ENCODE peak calls at places on chromosomes 11 and 22, in six cellular contexts. Y, I, H, B, V and K are unnamed samples. For H3K4me1, the result is how much of the 10 kb centered on the place peaks cover.

GRCh38 chr22:23357028-23357427 is 176.7 kb downstream of the BCR start:
- DNase-seq in I (no peak), V (no peak), Y (no peak), B (peak), H (no peak), K (no peak)

GRCh38 chr11:95346207-95346718 is 115.3 kb upstream of the SESN3 start:
- DNase-seq in H (no peak), Y (no peak), I (no peak), B (no peak), V (no peak), K (no peak)

GRCh38 chr22:42294034-42294985 is 23.9 kb upstream of the TCF20 start:
- DNase-seq in B (peak), V (no peak), Y (peak), H (peak), I (peak), K (no peak)

GRCh38 chr11:118918686-118919280 is 6.9 kb downstream of the BCL9L start:
- DNase-seq in V (no peak), I (peak), B (peak), H (no peak), Y (peak), K (no peak)

GRCh38 chr22:23182289-23183106 is 2.2 kb downstream of the BCR start:
- DNase-seq in Y (peak), H (peak), V (peak), B (no peak), I (no peak), K (no peak)

GRCh38 chr22:30575859-30576258 is 1.4 kb upstream of the GAL3ST1 start:
- DNase-seq in Y (no peak), B (peak), V (no peak), H (no peak), I (no peak), K (no peak)

GRCh38 chr11:35077709-35078695 is 61.0 kb upstream of the CD44 start:
- DNase-seq in Y (peak), B (no peak), H (no peak), V (peak), I (no peak), K (no peak)

GRCh38 chr22:39306456-39307361 is 12.7 kb downstream of the RPL3 start:
- DNase-seq in Y (no peak), B (no peak), I (no peak), H (peak), V (peak), K (no peak)

GRCh38 chr11:47784785-47785381 is 17.7 kb upstream of the FNBP4 start:
- DNase-seq in H (no peak), B (no peak), Y (no peak), I (no peak), V (no peak), K (no peak)

GRCh38 chr11:47152953-47153950 is 23.4 kb downstream of the ARFGAP2 start:
- DNase-seq in I (peak), Y (peak), V (peak), H (peak), B (peak), K (peak)

GRCh38 chr22:47798229-47798628 is 1035.8 kb downstream of the TBC1D22A start:
- DNase-seq in V (no peak), H (no peak), Y (no peak), B (no peak), I (no peak), K (no peak)

GRCh38 chr22:47283616-47284270 is 521.3 kb downstream of the TBC1D22A start:
- DNase-seq in H (no peak), I (no peak), V (no peak), B (peak), Y (no peak), K (no peak)

GRCh38 chr11:108713076-108713790 is 48.4 kb downstream of the DDX10 start:
- DNase-seq in I (no peak), H (no peak), V (no peak), B (no peak), Y (peak), K (no peak)

GRCh38 chr11:73367482-73368024 is 8.6 kb upstream of the RELT start:
- DNase-seq in I (no peak), Y (no peak), H (no peak), V (no peak), B (no peak), K (no peak)

GRCh38 chr11:58592760-58593472 is 14.1 kb downstream of the ZFP91 start:
- DNase-seq in H (no peak), V (no peak), Y (no peak), I (no peak), B (no peak), K (no peak)

GRCh38 chr22:22884010-22884887 is 3.4 kb upstream of the IGLL5 start:
- DNase-seq in V (peak), B (no peak), Y (peak), H (peak), I (peak), K (peak)

GRCh38 chr11:8231979-8232378 is 31.7 kb downstream of the LMO1 start:
- DNase-seq in B (no peak), V (no peak), I (no peak), Y (no peak), H (no peak), K (no peak)

GRCh38 chr11:95307310-95307709 is 76.3 kb upstream of the SESN3 start:
- DNase-seq in Y (no peak), V (no peak), I (no peak), H (no peak), B (no peak), K (no peak)

GRCh38 chr11:134086376-134086775 is 17.5 kb downstream of the JAM3 start:
- DNase-seq in H (no peak), V (no peak), I (no peak), B (no peak), Y (no peak), K (no peak)

GRCh38 chr11:8209208-8209807 is 40.5 kb upstream of the RIC3 start:
- DNase-seq in B (no peak), Y (no peak), V (no peak), H (peak), I (no peak), K (no peak)

GRCh38 chr11:112096194-112096593 is 9.5 kb downstream of the SDHD start:
- DNase-seq in H (no peak), I (no peak), Y (no peak), V (no peak), B (no peak), K (no peak)
- H3K4me1 ChIP-seq in H (under half), I (under half), Y (under half), V (under half), B (under half), K (under half)

GRCh38 chr11:120643254-120643653 is 131.7 kb downstream of the GRIK4 start:
- DNase-seq in I (no peak), Y (no peak), B (no peak), V (no peak), H (no peak), K (no peak)
- H3K27ac ChIP-seq in I (no peak), Y (no peak), B (no peak), V (no peak), H (no peak), K (no peak)

GRCh38 chr11:57458060-57458409 is 2.3 kb upstream of the RTN4RL2 start:
- DNase-seq in I (no peak), Y (no peak), H (peak), V (no peak), B (no peak), K (no peak)
- H3K4me3 ChIP-seq in I (peak), Y (no peak), H (peak), V (no peak), B (peak), K (peak)

GRCh38 chr11:128490092-128490491 is 97.3 kb downstream of the ETS1 start:
- DNase-seq in V (no peak), I (no peak), Y (no peak), H (no peak), B (no peak), K (no peak)
- H3K4me1 ChIP-seq in V (half or more), I (half or more), Y (under half), H (under half), B (under half), K (under half)

DNA sequence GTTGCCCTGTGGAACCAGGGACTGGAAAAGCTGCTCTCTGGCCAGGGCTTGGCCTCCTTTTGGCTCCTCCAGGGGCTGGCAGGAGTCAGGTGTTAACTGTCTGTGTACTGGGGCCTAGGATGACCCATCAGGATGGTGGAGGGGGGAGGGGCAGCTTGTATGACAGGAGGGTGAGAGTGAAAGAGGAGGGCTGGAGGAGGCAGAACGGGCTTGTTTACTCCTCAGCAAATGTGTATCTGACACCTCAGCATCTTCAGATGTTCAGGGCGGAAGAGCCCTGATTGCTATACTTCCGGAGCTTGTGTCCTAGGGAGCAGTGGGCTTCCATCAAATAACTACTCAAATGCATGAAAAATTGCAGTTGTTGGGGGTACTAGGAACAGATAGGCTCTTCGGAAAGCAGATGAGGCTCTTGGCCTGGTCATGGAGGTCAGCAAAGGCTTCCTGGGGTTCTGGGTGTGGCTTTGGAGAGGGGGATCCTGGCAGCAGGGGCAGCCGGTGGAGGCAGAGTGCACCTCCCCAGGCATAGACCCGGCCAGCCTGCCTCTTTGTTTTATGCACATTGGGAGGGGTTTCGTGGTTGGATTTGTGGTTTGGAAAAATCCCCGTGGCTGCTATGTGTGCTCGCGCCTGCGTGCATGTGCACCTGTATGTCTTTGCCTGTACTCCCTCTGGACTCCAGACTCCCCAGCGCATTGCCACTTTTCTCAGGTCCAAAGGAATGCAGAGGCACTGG is 31.2 kb downstream of the CD82 start:
- DNase-seq in Y (peak), I (no peak), H (no peak), B (no peak), V (peak), K (no peak)
- H3K27ac ChIP-seq in Y (no peak), I (peak), H (no peak), B (peak), V (peak), K (no peak)